ENCODE peak calls at places on chromosomes 16 and 17, in nine cellular contexts. One of them, this sample, is unnamed.

GRCh38 chr17:60598001-60598736 is 1.8 kb upstream of the PPM1D start:
- DNase-seq in activated CD8-positive, alpha-beta memory T cell treated with anti-CD3 and anti-CD28 coated beads for 48 hours: no peak
- DNase-seq in WTC11: no peak
- DNase-seq in iPS-NIHi11: no peak
- DNase-seq in sciatic nerve: no peak
- DNase-seq in NCI-H1105: no peak
- DNase-seq in activated CD4-positive, alpha-beta T cell treated with anti-CD3 and anti-CD28 coated beads for 1 hour: no peak
- DNase-seq in stimulated activated CD4-positive, alpha-beta T cell treated with anti-CD3 and anti-CD28 coated beads, Interleukin-4, amount 100 ng/mL, for 48 hours: no peak
- DNase-seq in Karpas-422: no peak
- DNase-seq in this sample: no peak

GRCh38 chr16:3904875-3905274 is 24.4 kb upstream of the CREBBP start:
- DNase-seq in activated CD8-positive, alpha-beta memory T cell treated with anti-CD3 and anti-CD28 coated beads for 48 hours: no peak
- DNase-seq in WTC11: no peak
- DNase-seq in iPS-NIHi11: no peak
- DNase-seq in sciatic nerve: no peak
- DNase-seq in NCI-H1105: no peak
- DNase-seq in activated CD4-positive, alpha-beta T cell treated with anti-CD3 and anti-CD28 coated beads for 1 hour: no peak
- DNase-seq in stimulated activated CD4-positive, alpha-beta T cell treated with anti-CD3 and anti-CD28 coated beads, Interleukin-4, amount 100 ng/mL, for 48 hours: no peak
- DNase-seq in Karpas-422: no peak
- DNase-seq in this sample: no peak

GRCh38 chr17:78960945-78961344 is 18.8 kb downstream of the LGALS3BP start:
- DNase-seq in activated CD8-positive, alpha-beta memory T cell treated with anti-CD3 and anti-CD28 coated beads for 48 hours: no peak
- DNase-seq in WTC11: no peak
- DNase-seq in iPS-NIHi11: no peak
- DNase-seq in sciatic nerve: no peak
- DNase-seq in NCI-H1105: no peak
- DNase-seq in activated CD4-positive, alpha-beta T cell treated with anti-CD3 and anti-CD28 coated beads for 1 hour: no peak
- DNase-seq in stimulated activated CD4-positive, alpha-beta T cell treated with anti-CD3 and anti-CD28 coated beads, Interleukin-4, amount 100 ng/mL, for 48 hours: no peak
- DNase-seq in Karpas-422: peak; percentile 11
- DNase-seq in this sample: no peak

GRCh38 chr17:79852748-79853147 is 13.5 kb upstream of the CBX4 start:
- DNase-seq in activated CD8-positive, alpha-beta memory T cell treated with anti-CD3 and anti-CD28 coated beads for 48 hours: no peak
- DNase-seq in WTC11: no peak
- DNase-seq in iPS-NIHi11: no peak
- DNase-seq in sciatic nerve: no peak
- DNase-seq in NCI-H1105: no peak
- DNase-seq in activated CD4-positive, alpha-beta T cell treated with anti-CD3 and anti-CD28 coated beads for 1 hour: no peak
- DNase-seq in stimulated activated CD4-positive, alpha-beta T cell treated with anti-CD3 and anti-CD28 coated beads, Interleukin-4, amount 100 ng/mL, for 48 hours: no peak
- DNase-seq in Karpas-422: no peak
- DNase-seq in this sample: no peak

GRCh38 chr17:7233701-7234099 is 617 bp downstream of the DVL2 start:
- DNase-seq in activated CD8-positive, alpha-beta memory T cell treated with anti-CD3 and anti-CD28 coated beads for 48 hours: no peak
- DNase-seq in WTC11: no peak
- DNase-seq in iPS-NIHi11: no peak
- DNase-seq in sciatic nerve: no peak
- DNase-seq in NCI-H1105: no peak
- DNase-seq in activated CD4-positive, alpha-beta T cell treated with anti-CD3 and anti-CD28 coated beads for 1 hour: no peak
- DNase-seq in stimulated activated CD4-positive, alpha-beta T cell treated with anti-CD3 and anti-CD28 coated beads, Interleukin-4, amount 100 ng/mL, for 48 hours: no peak
- DNase-seq in Karpas-422: no peak
- DNase-seq in this sample: no peak

GRCh38 chr16:81610144-81610842 is 165.7 kb downstream of the CMIP start:
- DNase-seq in activated CD8-positive, alpha-beta memory T cell treated with anti-CD3 and anti-CD28 coated beads for 48 hours: no peak
- DNase-seq in WTC11: no peak
- DNase-seq in iPS-NIHi11: peak; percentile 51
- DNase-seq in sciatic nerve: peak; percentile 84
- DNase-seq in NCI-H1105: no peak
- DNase-seq in activated CD4-positive, alpha-beta T cell treated with anti-CD3 and anti-CD28 coated beads for 1 hour: no peak
- DNase-seq in stimulated activated CD4-positive, alpha-beta T cell treated with anti-CD3 and anti-CD28 coated beads, Interleukin-4, amount 100 ng/mL, for 48 hours: no peak
- DNase-seq in Karpas-422: no peak
- DNase-seq in this sample: no peak

GRCh38 chr17:5821057-5821456 is 236.7 kb upstream of the NLRP1 start:
- DNase-seq in activated CD8-positive, alpha-beta memory T cell treated with anti-CD3 and anti-CD28 coated beads for 48 hours: peak; percentile 4
- DNase-seq in WTC11: no peak
- DNase-seq in iPS-NIHi11: no peak
- DNase-seq in sciatic nerve: no peak
- DNase-seq in NCI-H1105: no peak
- DNase-seq in activated CD4-positive, alpha-beta T cell treated with anti-CD3 and anti-CD28 coated beads for 1 hour: no peak
- DNase-seq in stimulated activated CD4-positive, alpha-beta T cell treated with anti-CD3 and anti-CD28 coated beads, Interleukin-4, amount 100 ng/mL, for 48 hours: no peak
- DNase-seq in Karpas-422: no peak
- DNase-seq in this sample: no peak

GRCh38 chr17:7441202-7441705 is 1.9 kb downstream of the FGF11 start:
- DNase-seq in activated CD8-positive, alpha-beta memory T cell treated with anti-CD3 and anti-CD28 coated beads for 48 hours: no peak
- DNase-seq in WTC11: no peak
- DNase-seq in iPS-NIHi11: no peak
- DNase-seq in sciatic nerve: no peak
- DNase-seq in NCI-H1105: no peak
- DNase-seq in activated CD4-positive, alpha-beta T cell treated with anti-CD3 and anti-CD28 coated beads for 1 hour: no peak
- DNase-seq in stimulated activated CD4-positive, alpha-beta T cell treated with anti-CD3 and anti-CD28 coated beads, Interleukin-4, amount 100 ng/mL, for 48 hours: no peak
- DNase-seq in Karpas-422: no peak
- DNase-seq in this sample: peak; percentile 67

GRCh38 chr17:37746617-37747016 is 1.8 kb upstream of the HNF1B start:
- DNase-seq in activated CD8-positive, alpha-beta memory T cell treated with anti-CD3 and anti-CD28 coated beads for 48 hours: no peak
- DNase-seq in WTC11: no peak
- DNase-seq in iPS-NIHi11: no peak
- DNase-seq in sciatic nerve: no peak
- DNase-seq in NCI-H1105: no peak
- DNase-seq in activated CD4-positive, alpha-beta T cell treated with anti-CD3 and anti-CD28 coated beads for 1 hour: no peak
- DNase-seq in stimulated activated CD4-positive, alpha-beta T cell treated with anti-CD3 and anti-CD28 coated beads, Interleukin-4, amount 100 ng/mL, for 48 hours: no peak
- DNase-seq in Karpas-422: no peak
- DNase-seq in this sample: no peak

GRCh38 chr16:21302898-21303528 is 24.9 kb upstream of the CRYM start:
- DNase-seq in activated CD8-positive, alpha-beta memory T cell treated with anti-CD3 and anti-CD28 coated beads for 48 hours: no peak
- DNase-seq in WTC11: no peak
- DNase-seq in iPS-NIHi11: no peak
- DNase-seq in sciatic nerve: no peak
- DNase-seq in NCI-H1105: no peak
- DNase-seq in activated CD4-positive, alpha-beta T cell treated with anti-CD3 and anti-CD28 coated beads for 1 hour: no peak
- DNase-seq in stimulated activated CD4-positive, alpha-beta T cell treated with anti-CD3 and anti-CD28 coated beads, Interleukin-4, amount 100 ng/mL, for 48 hours: no peak
- DNase-seq in Karpas-422: peak; percentile 55
- DNase-seq in this sample: no peak